ENCODE peak calls at places on chromosomes 6 and 20, in seven cellular contexts. One of them, this sample, is unnamed.

GRCh38 chr20:60361761-60362410 is 403.7 kb downstream of the CDH26 start:
- DNase-seq in cardiac muscle cell: no peak
- DNase-seq in lower leg skin: no peak
- DNase-seq in breast epithelium: no peak
- DNase-seq in A172: no peak
- DNase-seq in NCI-H1092: no peak
- DNase-seq in activated T-cell treated with anti-CD3 and anti-CD28 coated beads for 1 hour: no peak
- DNase-seq in this sample: no peak

GRCh38 chr6:121354764-121355163 is 20.5 kb upstream of the TBC1D32 start:
- DNase-seq in cardiac muscle cell: no peak
- DNase-seq in lower leg skin: no peak
- DNase-seq in breast epithelium: no peak
- DNase-seq in A172: no peak
- DNase-seq in NCI-H1092: no peak
- DNase-seq in activated T-cell treated with anti-CD3 and anti-CD28 coated beads for 1 hour: no peak
- DNase-seq in this sample: peak; percentile 23

GRCh38 chr20:41174373-41174772 is 37.0 kb downstream of the PLCG1 start:
- DNase-seq in cardiac muscle cell: no peak
- DNase-seq in lower leg skin: peak; percentile 10
- DNase-seq in breast epithelium: no peak
- DNase-seq in A172: no peak
- DNase-seq in NCI-H1092: no peak
- DNase-seq in activated T-cell treated with anti-CD3 and anti-CD28 coated beads for 1 hour: no peak
- DNase-seq in this sample: peak; percentile 10

GRCh38 chr20:58515240-58516212 is at the start of gene APCDD1L:
- DNase-seq in cardiac muscle cell: peak; percentile 20
- DNase-seq in lower leg skin: no peak
- DNase-seq in breast epithelium: no peak
- DNase-seq in A172: peak; percentile 62
- DNase-seq in NCI-H1092: no peak
- DNase-seq in activated T-cell treated with anti-CD3 and anti-CD28 coated beads for 1 hour: no peak
- DNase-seq in this sample: no peak

GRCh38 chr6:67875877-67876383 is 759.2 kb upstream of the ADGRB3 start:
- DNase-seq in cardiac muscle cell: no peak
- DNase-seq in lower leg skin: no peak
- DNase-seq in breast epithelium: no peak
- DNase-seq in A172: no peak
- DNase-seq in NCI-H1092: no peak
- DNase-seq in activated T-cell treated with anti-CD3 and anti-CD28 coated beads for 1 hour: no peak
- DNase-seq in this sample: no peak

GRCh38 chr20:33689973-33690372 is 3.8 kb upstream of the E2F1 start:
- DNase-seq in cardiac muscle cell: peak; percentile 85
- DNase-seq in lower leg skin: no peak
- DNase-seq in breast epithelium: no peak
- DNase-seq in A172: peak; percentile 83
- DNase-seq in NCI-H1092: no peak
- DNase-seq in activated T-cell treated with anti-CD3 and anti-CD28 coated beads for 1 hour: peak; percentile 33
- DNase-seq in this sample: no peak

GRCh38 chr6:125310994-125311649 is 9.4 kb upstream of the HDDC2 start:
- DNase-seq in cardiac muscle cell: peak; percentile 77
- DNase-seq in lower leg skin: no peak
- DNase-seq in breast epithelium: no peak
- DNase-seq in A172: peak; percentile 60
- DNase-seq in NCI-H1092: peak; percentile 52
- DNase-seq in activated T-cell treated with anti-CD3 and anti-CD28 coated beads for 1 hour: no peak
- DNase-seq in this sample: peak; percentile 28

GRCh38 chr6:106381871-106382270 is 21.4 kb downstream of the CRYBG1 start:
- DNase-seq in cardiac muscle cell: no peak
- DNase-seq in lower leg skin: no peak
- DNase-seq in breast epithelium: peak; percentile 61
- DNase-seq in A172: no peak
- DNase-seq in NCI-H1092: no peak
- DNase-seq in activated T-cell treated with anti-CD3 and anti-CD28 coated beads for 1 hour: no peak
- DNase-seq in this sample: no peak

GRCh38 chr20:62050166-62051120 is 15.2 kb downstream of the TAF4 start:
- DNase-seq in cardiac muscle cell: no peak
- DNase-seq in lower leg skin: no peak
- DNase-seq in breast epithelium: no peak
- DNase-seq in A172: no peak
- DNase-seq in NCI-H1092: no peak
- DNase-seq in activated T-cell treated with anti-CD3 and anti-CD28 coated beads for 1 hour: no peak
- DNase-seq in this sample: peak; percentile 4

GRCh38 chr6:132133734-132134490 is 182.7 kb upstream of the CCN2 start:
- DNase-seq in cardiac muscle cell: no peak
- DNase-seq in lower leg skin: peak; percentile 70
- DNase-seq in breast epithelium: no peak
- DNase-seq in A172: no peak
- DNase-seq in NCI-H1092: no peak
- DNase-seq in activated T-cell treated with anti-CD3 and anti-CD28 coated beads for 1 hour: no peak
- DNase-seq in this sample: peak; percentile 39

This sample was measured in adrenal gland.